ENCODE peak calls at places on chromosomes 4 and X, in nine cellular contexts. C is cardiac fibroblast; D is right lobe of liver; O is fibroblast of lung; U is dorsolateral prefrontal cortex; H is tibial nerve; Z is SK-N-SH; K is CD8-positive, alpha-beta T cell; I is MM.1S. T is an unnamed sample.
A peak's percentile ranks its signal among the peaks of the same experiment; 100 is the strongest.

GRCh38 chr4:107624024-107624423 is 96.0 kb downstream of the PAPSS1 start:
- DNase-seq in C (no peak), D (no peak), O (no peak), U (no peak), H (no peak), Z (no peak), K (no peak), I (no peak), T (no peak)

GRCh38 chr4:180532691-180533090 is 1710.5 kb upstream of the TENM3 start:
- DNase-seq in C (no peak), D (no peak), O (no peak), U (no peak), H (no peak), Z (no peak), K (no peak), I (no peak), T (no peak)

GRCh38 chr4:6674500-6675149 is 19.1 kb upstream of the S100P start:
- DNase-seq in C (peak; percentile 31), D (no peak), O (peak; percentile 34), U (peak; percentile 28), H (no peak), Z (peak; percentile 62), K (peak; percentile 55), I (peak; percentile 68), T (peak; percentile 29)

GRCh38 chr4:147617841-147618421 is 734 bp downstream of the TMEM184C start:
- DNase-seq in C (no peak), D (no peak), O (no peak), U (no peak), H (no peak), Z (no peak), K (no peak), I (peak; percentile 27), T (no peak)

GRCh38 chr4:4859799-4860380 is 425 bp downstream of the MSX1 start:
- DNase-seq in C (no peak), D (no peak), O (no peak), U (no peak), H (no peak), Z (peak; percentile 71), K (no peak), I (peak; percentile 39), T (no peak)

GRCh38 chr4:3640587-3640962 is 108.4 kb upstream of the LRPAP1 start:
- DNase-seq in C (peak; percentile 22), D (no peak), O (peak; percentile 20), U (no peak), H (no peak), Z (no peak), K (no peak), I (no peak), T (no peak)

GRCh38 chrX:28847423-28847822 is 260.2 kb downstream of the IL1RAPL1 start:
- DNase-seq in C (peak; percentile 27), D (no peak), O (peak; percentile 76), U (peak; percentile 4), H (peak; percentile 13), Z (no peak), K (no peak), I (no peak), T (peak; percentile 50)

GRCh38 chr4:131430302-131430701 is 1718.8 kb upstream of the PCDH10 start:
- DNase-seq in C (no peak), D (no peak), O (no peak), U (no peak), H (no peak), Z (no peak), K (no peak), I (peak; percentile 39), T (no peak)

GRCh38 chr4:84648863-84649647 is 66.1 kb downstream of the CDS1 start:
- DNase-seq in C (no peak), D (no peak), O (no peak), U (no peak), H (no peak), Z (no peak), K (no peak), I (no peak), T (no peak)

GRCh38 chrX:108731144-108731543 is 5.2 kb downstream of the IRS4 start:
- DNase-seq in C (no peak), D (no peak), O (no peak), U (no peak), H (no peak), Z (no peak), K (no peak), I (no peak), T (no peak)
- H3K4me3 ChIP-seq in C (no peak overlapping the region), D (no peak overlapping the region), O (no peak overlapping the region), U (no peak overlapping the region), H (no peak overlapping the region), Z (no peak overlapping the region), K (no peak overlapping the region), I (no peak overlapping the region), T (no peak overlapping the region)

GRCh38 chrX:56853436-56853835 is 124.4 kb downstream of the NBDY start:
- DNase-seq in C (no peak), D (no peak), O (no peak), U (no peak), H (no peak), Z (no peak), K (no peak), I (no peak), T (no peak)
- TF ChIP-seq CTCF in C (no peak), D (no peak), O (no peak), U (no peak), H (no peak), Z (no peak), K (no peak), I (no peak), T (no peak)

GRCh38 chrX:139120760-139121159 is 409.2 kb upstream of the FGF13 start:
- DNase-seq in C (no peak), D (no peak), O (peak; percentile 88), U (no peak), H (no peak), Z (no peak), K (no peak), I (no peak), T (peak; percentile 6)

GRCh38 chrX:139125916-139126315 is 404.6 kb upstream of the F9 start:
- DNase-seq in C (no peak), D (no peak), O (no peak), U (no peak), H (no peak), Z (no peak), K (no peak), I (no peak), T (no peak)

GRCh38 chrX:139126493-139126892 is 404.0 kb upstream of the F9 start:
- DNase-seq in C (no peak), D (no peak), O (no peak), U (no peak), H (no peak), Z (peak; percentile 2), K (no peak), I (peak; percentile 49), T (no peak)

DNA sequence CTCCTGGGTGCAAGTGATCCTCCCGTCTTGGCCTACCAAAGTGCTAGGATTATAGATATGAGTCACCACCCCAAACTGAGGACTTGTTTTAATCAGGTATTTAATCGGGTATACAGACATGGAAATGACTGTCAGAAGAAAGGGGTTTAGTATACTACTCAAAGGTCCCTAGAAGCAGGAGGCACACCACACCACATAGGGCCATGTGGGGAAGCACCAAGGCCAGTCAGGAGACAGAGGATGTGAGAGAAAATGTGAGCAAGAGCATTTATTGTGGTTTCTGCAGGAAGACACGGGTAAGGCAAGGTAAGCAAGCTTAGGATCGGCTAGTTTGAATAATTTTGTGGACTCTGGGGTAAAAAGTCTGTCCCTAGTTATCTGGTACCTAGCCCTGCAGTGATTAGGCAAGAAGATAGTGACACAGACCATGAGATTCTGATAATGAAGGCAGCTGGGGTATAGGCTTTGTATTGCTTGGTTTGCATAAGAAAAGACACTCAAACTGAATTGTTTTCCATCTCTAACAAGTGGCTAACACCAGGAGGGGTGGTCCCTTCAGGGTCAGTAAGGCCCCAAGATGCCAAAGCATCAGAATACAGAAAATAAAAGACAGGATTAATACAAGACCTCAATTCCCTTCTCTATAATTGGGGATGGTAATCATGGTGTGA is 408.8 kb upstream of the F9 start:
- DNase-seq in C (no peak), D (no peak), O (no peak), U (no peak), H (no peak), Z (no peak), K (no peak), I (no peak), T (no peak)
- H3K4me3 ChIP-seq in C (no peak overlapping the region), D (no peak overlapping the region), O (no peak overlapping the region), U (no peak overlapping the region), H (no peak overlapping the region), Z (no peak overlapping the region), K (no peak overlapping the region), I (no peak overlapping the region), T (no peak overlapping the region)

GRCh38 chrX:30589146-30589888 is 11.8 kb upstream of the TASL start:
- DNase-seq in C (no peak), D (no peak), O (no peak), U (no peak), H (no peak), Z (no peak), K (no peak), I (no peak), T (no peak)

GRCh38 chrX:30590368-30590767 is 12.8 kb upstream of the TASL start:
- DNase-seq in C (no peak), D (no peak), O (no peak), U (no peak), H (no peak), Z (no peak), K (no peak), I (no peak), T (no peak)

GRCh38 chrX:30592846-30593245 is 15.3 kb upstream of the TASL start:
- DNase-seq in C (no peak), D (no peak), O (no peak), U (no peak), H (no peak), Z (no peak), K (no peak), I (no peak), T (no peak)

GRCh38 chrX:30597258-30598012 is 19.9 kb upstream of the TASL start:
- DNase-seq in C (no peak), D (no peak), O (no peak), U (no peak), H (no peak), Z (no peak), K (no peak), I (no peak), T (no peak)

GRCh38 chrX:30593435-30594200 is 16.1 kb upstream of the TASL start:
- DNase-seq in C (no peak), D (peak; percentile 29), O (no peak), U (no peak), H (no peak), Z (no peak), K (no peak), I (peak; percentile 62), T (no peak)
- TF ChIP-seq CTCF in C (no peak), D (peak; percentile 20), O (no peak), U (no peak), H (no peak), Z (no peak), K (no peak), I (peak; percentile 39), T (no peak)